ENCODE peak calls at places on chromosomes 13 and 19, in seven cellular contexts. T is midbrain, Y is substantia nigra, W is posterior cingulate gyrus, K is lower leg skin, F is mesendoderm, S is caudate nucleus. J is an unnamed sample.

GRCh38 chr19:33125929-33126388 is 6.0 kb upstream of the WDR88 start:
- DNase-seq in Y (peak; percentile 2), T (peak; percentile 54), S (no peak), W (no peak), K (peak; percentile 21), F (peak; percentile 66), J (no peak)

GRCh38 chr19:35365303-35365702 is 5.6 kb upstream of the GPR42 start:
- DNase-seq in F (no peak), S (no peak), Y (no peak), W (no peak), T (no peak), K (no peak), J (no peak)

GRCh38 chr13:75222031-75222430 is 259.9 kb downstream of the TBC1D4 start:
- DNase-seq in F (no peak), Y (no peak), W (no peak), S (no peak), K (no peak), T (no peak), J (peak; percentile 48)

GRCh38 chr19:8302357-8302691 is 5.8 kb downstream of the CD320 start:
- DNase-seq in Y (no peak), S (no peak), F (no peak), W (no peak), K (peak; percentile 24), T (no peak), J (peak; percentile 66)

GRCh38 chr19:49129238-49129583 is 9.9 kb downstream of the PPFIA3 start:
- DNase-seq in Y (no peak), F (peak; percentile 31), S (no peak), W (no peak), T (no peak), K (no peak), J (no peak)

GRCh38 chr19:1258707-1259205 is 10.4 kb downstream of the MIDN start:
- DNase-seq in F (no peak), T (no peak), W (no peak), K (no peak), S (no peak), Y (no peak), J (no peak)

GRCh38 chr13:113802090-113802531 is 43.1 kb downstream of the TMEM255B start:
- DNase-seq in T (no peak), W (no peak), F (peak; percentile 89), K (peak; percentile 43), S (no peak), Y (no peak), J (peak; percentile 38)

GRCh38 chr13:75468098-75468497 is 13.9 kb downstream of the TBC1D4 start:
- DNase-seq in W (no peak), T (no peak), K (no peak), S (no peak), Y (no peak), F (no peak), J (no peak)

GRCh38 chr19:2727640-2727944 is 6.4 kb upstream of the DIRAS1 start:
- DNase-seq in K (no peak), F (no peak), S (no peak), W (no peak), T (no peak), Y (no peak), J (no peak)

GRCh38 chr13:79679334-79679733 is 198.4 kb downstream of the NDFIP2 start:
- DNase-seq in F (peak; percentile 84), T (peak; percentile 46), Y (peak; percentile 26), S (no peak), W (no peak), K (peak; percentile 75), J (peak; percentile 73)